ENCODE peak calls at places on chromosomes 6 and 20, in eight cellular contexts. L is colonic mucosa; G is sciatic nerve; S is sigmoid colon; Y is pancreas; U is AG09319; V is amniotic stem cell; I is CD8-positive, alpha-beta T cell. F is an unnamed sample.

GRCh38 chr20:43658068-43658722 is 8.7 kb upstream of the MYBL2 start:
- DNase-seq in L (no peak), G (no peak), S (no peak), Y (no peak), U (no peak), V (peak; percentile 3), I (no peak), F (no peak)

GRCh38 chr20:24608926-24609667 is 139.7 kb downstream of the SYNDIG1 start:
- DNase-seq in L (no peak), G (no peak), S (no peak), Y (no peak), U (no peak), V (no peak), I (no peak), F (no peak)

GRCh38 chr6:112563368-112563767 is 216.2 kb downstream of the RFPL4B start:
- DNase-seq in L (no peak), G (no peak), S (no peak), Y (no peak), U (no peak), V (no peak), I (no peak), F (no peak)

GRCh38 chr20:62069741-62070216 is 4.1 kb upstream of the TAF4 start:
- DNase-seq in L (peak; percentile 81), G (no peak), S (no peak), Y (peak; percentile 60), U (no peak), V (no peak), I (no peak), F (no peak)

GRCh38 chr6:109036588-109037320 is 57.9 kb downstream of the SESN1 start:
- DNase-seq in L (no peak), G (no peak), S (no peak), Y (no peak), U (no peak), V (no peak), I (no peak), F (no peak)

GRCh38 chr20:60453847-60454246 is 495.6 kb downstream of the CDH26 start:
- DNase-seq in L (no peak), G (no peak), S (no peak), Y (no peak), U (no peak), V (no peak), I (no peak), F (no peak)

GRCh38 chr20:5770240-5770986 is 20.2 kb downstream of the SHLD1 start:
- DNase-seq in L (no peak), G (no peak), S (no peak), Y (no peak), U (no peak), V (no peak), I (no peak), F (no peak)

GRCh38 chr6:166460473-166461437 is 78.0 kb upstream of the MPC1 start:
- DNase-seq in L (no peak), G (peak; percentile 43), S (no peak), Y (no peak), U (no peak), V (no peak), I (no peak), F (no peak)

GRCh38 chr20:10978713-10979112 is 304.9 kb upstream of the JAG1 start:
- DNase-seq in L (no peak), G (no peak), S (no peak), Y (no peak), U (no peak), V (no peak), I (no peak), F (no peak)

GRCh38 chr6:134714679-134715078 is 235.2 kb downstream of the ALDH8A1 start:
- DNase-seq in L (no peak), G (no peak), S (no peak), Y (no peak), U (no peak), V (no peak), I (no peak), F (no peak)

F was measured in T-helper 1 cell.